ENCODE peak calls at places on chromosomes 6 and 20, in four cellular contexts. One of them, this sample, is unnamed.

GRCh38 chr6:114058435-114058834 is 87.5 kb upstream of the HDAC2 start:
- DNase-seq in sigmoid colon: no peak
- DNase-seq in left lung: no peak
- DNase-seq in IMR-90: no peak
- DNase-seq in this sample: no peak

GRCh38 chr20:59571591-59572314 is 32.6 kb upstream of the PHACTR3 start:
- DNase-seq in sigmoid colon: peak; percentile 80
- DNase-seq in left lung: peak; percentile 59
- DNase-seq in IMR-90: peak; percentile 38
- DNase-seq in this sample: peak; percentile 66

GRCh38 chr6:10558575-10558974 is 37.4 kb downstream of the GCNT2 start:
- DNase-seq in IMR-90: no peak
- DNase-seq in left lung: no peak
- DNase-seq in sigmoid colon: peak; percentile 71
- DNase-seq in this sample: no peak

GRCh38 chr20:36483919-36484808 is 57.2 kb upstream of the MYL9 start:
- DNase-seq in sigmoid colon: no peak
- DNase-seq in left lung: no peak
- DNase-seq in IMR-90: peak; percentile 75
- DNase-seq in this sample: no peak

GRCh38 chr20:4135385-4136077 is 120.2 kb upstream of the RNF24 start:
- DNase-seq in IMR-90: peak; percentile 99
- DNase-seq in left lung: no peak
- DNase-seq in sigmoid colon: no peak
- DNase-seq in this sample: no peak

GRCh38 chr6:150765457-150765764 is 100.1 kb upstream of the MTHFD1L start:
- DNase-seq in IMR-90: no peak
- DNase-seq in left lung: no peak
- DNase-seq in sigmoid colon: no peak
- DNase-seq in this sample: no peak

GRCh38 chr20:46715292-46715756 is 5.9 kb downstream of the SLC2A10 start:
- DNase-seq in sigmoid colon: peak; percentile 82
- DNase-seq in IMR-90: peak; percentile 80
- DNase-seq in left lung: no peak
- DNase-seq in this sample: no peak

GRCh38 chr20:45999908-46000570 is 8.7 kb upstream of the MMP9 start:
- DNase-seq in sigmoid colon: peak; percentile 58
- DNase-seq in left lung: no peak
- DNase-seq in IMR-90: no peak
- DNase-seq in this sample: no peak

GRCh38 chr20:34705383-34706021 is 1.4 kb downstream of the TP53INP2 start:
- DNase-seq in sigmoid colon: no peak
- DNase-seq in IMR-90: peak; percentile 23
- DNase-seq in left lung: peak; percentile 51
- DNase-seq in this sample: no peak

GRCh38 chr6:169906741-169907418 is 155.5 kb downstream of the ERMARD start:
- DNase-seq in IMR-90: no peak
- DNase-seq in sigmoid colon: peak; percentile 57
- DNase-seq in left lung: no peak
- DNase-seq in this sample: no peak

GRCh38 chr6:33061987-33062386 is 11.5 kb downstream of the HLA-DPA1 start:
- DNase-seq in left lung: no peak
- DNase-seq in IMR-90: peak; percentile 25
- DNase-seq in sigmoid colon: no peak
- DNase-seq in this sample: no peak

GRCh38 chr6:113220832-113221231 is 636.3 kb upstream of the MARCKS start:
- DNase-seq in IMR-90: no peak
- DNase-seq in left lung: no peak
- DNase-seq in sigmoid colon: no peak
- DNase-seq in this sample: no peak

GRCh38 chr20:33667245-33668086 is 723 bp downstream of the ACTL10 start:
- DNase-seq in IMR-90: peak; percentile 54
- DNase-seq in sigmoid colon: peak; percentile 86
- DNase-seq in left lung: no peak
- DNase-seq in this sample: peak; percentile 88

GRCh38 chr6:39075010-39075738 is 26.6 kb downstream of the GLP1R start:
- DNase-seq in IMR-90: no peak
- DNase-seq in left lung: no peak
- DNase-seq in sigmoid colon: peak; percentile 40
- DNase-seq in this sample: no peak

GRCh38 chr6:107665386-107665785 is 158.7 kb downstream of the SCML4 start:
- DNase-seq in sigmoid colon: no peak
- DNase-seq in left lung: no peak
- DNase-seq in IMR-90: peak; percentile 74
- DNase-seq in this sample: no peak

GRCh38 chr20:50250748-50251382 is 60.2 kb downstream of the CEBPB start:
- DNase-seq in IMR-90: no peak
- DNase-seq in left lung: no peak
- DNase-seq in sigmoid colon: no peak
- DNase-seq in this sample: no peak

GRCh38 chr6:113927001-113927400 is 43.9 kb downstream of the HDAC2 start:
- DNase-seq in sigmoid colon: no peak
- DNase-seq in IMR-90: no peak
- DNase-seq in left lung: no peak
- DNase-seq in this sample: no peak

GRCh38 chr6:136086686-136087085 is 163.4 kb downstream of the MTFR2 start:
- DNase-seq in IMR-90: no peak
- DNase-seq in left lung: no peak
- DNase-seq in sigmoid colon: no peak
- DNase-seq in this sample: no peak

GRCh38 chr20:11588875-11589274 is 328.8 kb upstream of the BTBD3 start:
- DNase-seq in left lung: no peak
- DNase-seq in IMR-90: no peak
- DNase-seq in sigmoid colon: no peak
- DNase-seq in this sample: no peak

GRCh38 chr6:31587791-31588777 is 2.0 kb downstream of the LST1 start:
- DNase-seq in IMR-90: no peak
- DNase-seq in sigmoid colon: no peak
- DNase-seq in left lung: no peak
- DNase-seq in this sample: no peak

GRCh38 chr20:34268145-34268544 is 26.9 kb downstream of the ASIP start:
- DNase-seq in left lung: no peak
- DNase-seq in sigmoid colon: peak; percentile 18
- DNase-seq in IMR-90: no peak
- DNase-seq in this sample: no peak

GRCh38 chr20:31811796-31812728 is 7.1 kb upstream of the MYLK2 start:
- DNase-seq in sigmoid colon: no peak
- DNase-seq in IMR-90: peak; percentile 96
- DNase-seq in left lung: no peak
- DNase-seq in this sample: no peak

GRCh38 chr20:51679254-51679921 is 88.8 kb downstream of the ATP9A start:
- DNase-seq in sigmoid colon: no peak
- DNase-seq in IMR-90: no peak
- DNase-seq in left lung: no peak
- DNase-seq in this sample: no peak

GRCh38 chr6:63821442-63821841 is 185.8 kb downstream of the PHF3 start:
- DNase-seq in left lung: no peak
- DNase-seq in sigmoid colon: no peak
- DNase-seq in IMR-90: peak; percentile 55
- DNase-seq in this sample: no peak

GRCh38 chr20:1418335-1418734 is 25.5 kb upstream of the FKBP1A start:
- DNase-seq in IMR-90: peak; percentile 39
- DNase-seq in left lung: no peak
- DNase-seq in sigmoid colon: no peak
- DNase-seq in this sample: no peak

GRCh38 chr20:25139061-25139705 is 56.3 kb upstream of the ENTPD6 start:
- DNase-seq in left lung: no peak
- DNase-seq in sigmoid colon: no peak
- DNase-seq in IMR-90: no peak
- DNase-seq in this sample: no peak

GRCh38 chr6:131199568-131200272 is 64.5 kb downstream of the AKAP7 start:
- DNase-seq in sigmoid colon: no peak
- DNase-seq in IMR-90: peak; percentile 47
- DNase-seq in left lung: no peak
- DNase-seq in this sample: peak; percentile 54

GRCh38 chr6:15481892-15482291 is 180.9 kb downstream of the DTNBP1 start:
- DNase-seq in left lung: no peak
- DNase-seq in IMR-90: no peak
- DNase-seq in sigmoid colon: no peak
- DNase-seq in this sample: no peak

GRCh38 chr20:58366016-58366415 is 23.0 kb upstream of the VAPB start:
- DNase-seq in left lung: no peak
- DNase-seq in IMR-90: no peak
- DNase-seq in sigmoid colon: no peak
- DNase-seq in this sample: no peak

GRCh38 chr6:106300944-106301343 is 24.6 kb downstream of the ATG5 start:
- DNase-seq in IMR-90: peak; percentile 65
- DNase-seq in sigmoid colon: no peak
- DNase-seq in left lung: no peak
- DNase-seq in this sample: no peak

DNA sequence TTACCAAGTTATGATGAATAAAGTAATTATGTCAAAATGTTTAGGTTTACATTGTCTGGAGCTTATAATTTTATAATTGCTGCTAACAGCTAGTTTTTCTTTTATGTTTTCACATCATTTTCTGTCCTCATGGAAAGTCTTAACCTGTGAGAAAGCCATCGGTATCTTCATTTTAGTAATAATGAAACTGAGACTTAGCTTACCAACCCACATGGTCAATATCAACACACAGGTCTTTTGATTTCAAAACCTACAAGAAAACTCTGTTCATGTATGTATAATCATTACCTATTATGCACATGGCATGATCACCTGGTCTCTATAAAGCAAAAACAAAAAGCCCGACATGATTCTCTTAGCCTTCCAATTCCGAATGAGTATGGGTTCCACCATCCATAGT is 61.9 kb downstream of the KCNQ5 start:
- DNase-seq in left lung: no peak
- DNase-seq in IMR-90: no peak
- DNase-seq in sigmoid colon: no peak
- DNase-seq in this sample: no peak
- H3K27ac ChIP-seq in left lung: no peak overlapping the region
- H3K27ac ChIP-seq in IMR-90: no peak overlapping the region
- H3K27ac ChIP-seq in sigmoid colon: no peak overlapping the region
- H3K27ac ChIP-seq in this sample: no peak overlapping the region

GRCh38 chr20:10427060-10427692 is 6.8 kb downstream of the MKKS start:
- DNase-seq in IMR-90: peak; percentile 74
- DNase-seq in left lung: peak; percentile 47
- DNase-seq in sigmoid colon: no peak
- DNase-seq in this sample: peak; percentile 80
- H3K4me1 ChIP-seq in IMR-90: peaks cover 2% of the 10 kb centered on the region
- H3K4me1 ChIP-seq in left lung: no peaks in the 10 kb centered on the region
- H3K4me1 ChIP-seq in sigmoid colon: peaks cover 38% of the 10 kb centered on the region
- H3K4me1 ChIP-seq in this sample: no peaks in the 10 kb centered on the region

GRCh38 chr20:61436268-61436667 is 184.2 kb downstream of the CDH4 start:
- DNase-seq in left lung: no peak
- DNase-seq in sigmoid colon: no peak
- DNase-seq in IMR-90: peak; percentile 61
- DNase-seq in this sample: no peak
- H3K4me3 ChIP-seq in left lung: no peak overlapping the region
- H3K4me3 ChIP-seq in sigmoid colon: no peak overlapping the region
- H3K4me3 ChIP-seq in IMR-90: no peak overlapping the region
- H3K4me3 ChIP-seq in this sample: no peak overlapping the region

GRCh38 chr20:52945268-52945667 is 26.9 kb upstream of the TSHZ2 start:
- DNase-seq in IMR-90: no peak
- DNase-seq in left lung: no peak
- DNase-seq in sigmoid colon: no peak
- DNase-seq in this sample: no peak

GRCh38 chr20:52948491-52948890 is 23.7 kb upstream of the TSHZ2 start:
- DNase-seq in sigmoid colon: no peak
- DNase-seq in IMR-90: no peak
- DNase-seq in left lung: no peak
- DNase-seq in this sample: no peak

GRCh38 chr20:52945862-52946522 is 26.2 kb upstream of the TSHZ2 start:
- DNase-seq in sigmoid colon: no peak
- DNase-seq in IMR-90: no peak
- DNase-seq in left lung: no peak
- DNase-seq in this sample: no peak

GRCh38 chr20:52941803-52942202 is 30.4 kb upstream of the TSHZ2 start:
- DNase-seq in left lung: no peak
- DNase-seq in IMR-90: no peak
- DNase-seq in sigmoid colon: no peak
- DNase-seq in this sample: no peak

GRCh38 chr20:52943185-52943841 is 28.8 kb upstream of the TSHZ2 start:
- DNase-seq in sigmoid colon: no peak
- DNase-seq in IMR-90: no peak
- DNase-seq in left lung: no peak
- DNase-seq in this sample: no peak
- H3K27ac ChIP-seq in sigmoid colon: no peak overlapping the region
- H3K27ac ChIP-seq in IMR-90: no peak overlapping the region
- H3K27ac ChIP-seq in left lung: no peak overlapping the region
- H3K27ac ChIP-seq in this sample: no peak overlapping the region